ENCODE peak calls at places on chromosomes 7 and 10, in five cellular contexts. C is stimulated activated CD4-positive, alpha-beta T cell treated with anti-CD3 and anti-CD28 coated beads, Interleukin-2, amount 100 ng/mL, for 48 hours; Q is ELR; D is glutamatergic neuron; H is spleen. X is an unnamed sample.

GRCh38 chr7:127812540-127812939 is 160.5 kb downstream of the SND1 start:
- DNase-seq in C (no peak), Q (no peak), D (no peak), H (no peak), X (no peak)

GRCh38 chr7:44280993-44281721 is 44.2 kb downstream of the CAMK2B start:
- DNase-seq in C (no peak), Q (no peak), D (peak; percentile 14), H (peak; percentile 56), X (peak; percentile 2)

GRCh38 chr10:129601737-129602136 is 134.7 kb downstream of the MGMT start:
- DNase-seq in C (no peak), Q (no peak), D (no peak), H (no peak), X (peak; percentile 25)

GRCh38 chr10:3757638-3758490 is 27.1 kb downstream of the KLF6 start:
- DNase-seq in C (no peak), Q (peak; percentile 75), D (no peak), H (peak; percentile 87), X (no peak)

GRCh38 chr7:115230882-115231508 is 309.1 kb downstream of the MDFIC start:
- DNase-seq in C (no peak), Q (peak; percentile 95), D (no peak), H (no peak), X (no peak)

GRCh38 chr7:158289761-158290523 is 297.7 kb downstream of the PTPRN2 start:
- DNase-seq in C (no peak), Q (no peak), D (no peak), H (no peak), X (no peak)

GRCh38 chr7:133545613-133546012 is 292.7 kb downstream of the EXOC4 start:
- DNase-seq in C (no peak), Q (peak; percentile 28), D (no peak), H (no peak), X (no peak)

GRCh38 chr7:1564603-1565022 is 5.2 kb downstream of the PSMG3 start:
- DNase-seq in C (no peak), Q (peak; percentile 44), D (no peak), H (no peak), X (no peak)

GRCh38 chr7:73615886-73616285 is 8.4 kb downstream of the MLXIPL start:
- DNase-seq in C (no peak), Q (peak; percentile 32), D (no peak), H (no peak), X (no peak)

GRCh38 chr7:91759205-91759863 is 121.2 kb downstream of the MTERF1 start:
- DNase-seq in C (no peak), Q (peak; percentile 31), D (no peak), H (no peak), X (peak; percentile 48)

GRCh38 chr10:74380780-74381179 is 229.8 kb downstream of the ADK start:
- DNase-seq in C (no peak), Q (no peak), D (no peak), H (no peak), X (no peak)

GRCh38 chr7:125061776-125062397 is 132.3 kb upstream of the POT1 start:
- DNase-seq in C (no peak), Q (peak; percentile 52), D (no peak), H (no peak), X (no peak)

GRCh38 chr10:43671659-43672555 is 23.2 kb upstream of the ZNF32 start:
- DNase-seq in C (peak; percentile 50), Q (peak; percentile 79), D (peak; percentile 43), H (no peak), X (peak; percentile 65)

GRCh38 chr10:109902992-109903947 is 20.0 kb downstream of the XPNPEP1 start:
- DNase-seq in C (no peak), Q (peak; percentile 62), D (no peak), H (no peak), X (no peak)

GRCh38 chr7:139682136-139683013 is 95.4 kb downstream of the HIPK2 start:
- DNase-seq in C (peak; percentile 44), Q (peak; percentile 93), D (no peak), H (no peak), X (no peak)

GRCh38 chr10:128124813-128125403 is 1.3 kb downstream of the MKI67 start:
- DNase-seq in C (no peak), Q (peak; percentile 53), D (no peak), H (no peak), X (no peak)

GRCh38 chr10:33253411-33253810 is 81.1 kb downstream of the NRP1 start:
- DNase-seq in C (no peak), Q (no peak), D (no peak), H (no peak), X (no peak)

GRCh38 chr7:155961241-155962190 is 149.3 kb upstream of the SHH start:
- DNase-seq in C (peak; percentile 24), Q (no peak), D (peak; percentile 40), H (no peak), X (peak; percentile 31)

GRCh38 chr10:133177380-133178157 is 17.6 kb downstream of the KNDC1 start:
- DNase-seq in C (no peak), Q (no peak), D (no peak), H (no peak), X (no peak)

GRCh38 chr7:107505997-107506682 is 36.3 kb downstream of the GPR22 start:
- DNase-seq in C (no peak), Q (no peak), D (no peak), H (no peak), X (no peak)

GRCh38 chr7:17456541-17456940 is 158.1 kb downstream of the AHR start:
- DNase-seq in C (no peak), Q (no peak), D (no peak), H (no peak), X (no peak)

GRCh38 chr7:70035509-70035908 is 437.2 kb downstream of the AUTS2 start:
- DNase-seq in C (no peak), Q (no peak), D (no peak), H (no peak), X (no peak)